ENCODE peak calls at places on chromosomes 7 and 10, in five cellular contexts. X, Z, Q, E and T are unnamed samples.
A peak's percentile ranks its signal among the peaks of the same experiment; 100 is the strongest.

GRCh38 chr7:92633211-92633906 is 43.2 kb upstream of the FAM133B start:
- DNase-seq in E (no peak), X (peak; percentile 86), Z (peak; percentile 55), Q (no peak), T (no peak)

GRCh38 chr7:42991913-42992576 is 59.9 kb downstream of the MRPL32 start:
- DNase-seq in E (no peak), X (no peak), Z (no peak), Q (no peak), T (no peak)

GRCh38 chr10:70672993-70673928 is 955 bp downstream of the ADAMTS14 start:
- DNase-seq in Q (no peak), Z (peak; percentile 26), E (no peak), X (peak; percentile 94), T (no peak)

GRCh38 chr7:105429746-105430612 is 41.3 kb upstream of the SRPK2 start:
- DNase-seq in E (no peak), Z (peak; percentile 48), Q (no peak), X (peak; percentile 70), T (no peak)

GRCh38 chr10:112735041-112735690 is 214.9 kb upstream of the TCF7L2 start:
- DNase-seq in Q (no peak), Z (no peak), E (no peak), X (peak; percentile 64), T (no peak)

GRCh38 chr7:13050703-13051102 is 363.3 kb downstream of the ARL4A start:
- DNase-seq in Q (no peak), Z (no peak), X (peak; percentile 71), E (no peak), T (no peak)

GRCh38 chr7:18445916-18446520 is 49.5 kb upstream of the HDAC9 start:
- DNase-seq in E (no peak), Z (no peak), Q (no peak), X (peak; percentile 1), T (no peak)

GRCh38 chr7:16271990-16272665 is 149.2 kb downstream of the CRPPA start:
- DNase-seq in Z (no peak), E (no peak), Q (no peak), X (no peak), T (no peak)

GRCh38 chr10:90621577-90621976 is 236.3 kb downstream of the HTR7 start:
- DNase-seq in Z (peak; percentile 43), Q (no peak), E (no peak), X (peak; percentile 29), T (no peak)

GRCh38 chr10:88819290-88819689 is 16.8 kb downstream of the LIPM start:
- DNase-seq in Z (no peak), Q (no peak), E (no peak), X (no peak), T (no peak)

GRCh38 chr7:64882341-64883112 is 20.5 kb upstream of the ZNF273 start:
- DNase-seq in X (no peak), E (peak; percentile 54), Q (no peak), Z (no peak), T (peak; percentile 58)

GRCh38 chr7:64884913-64885370 is 18.1 kb upstream of the ZNF273 start:
- DNase-seq in Z (no peak), X (no peak), Q (no peak), E (no peak), T (no peak)

GRCh38 chr7:64884085-64884912 is 18.8 kb upstream of the ZNF273 start:
- DNase-seq in E (no peak), Q (no peak), Z (no peak), X (no peak), T (no peak)

GRCh38 chr7:64881461-64882287 is 21.4 kb upstream of the ZNF273 start:
- DNase-seq in Z (no peak), E (no peak), Q (no peak), X (no peak), T (no peak)

GRCh38 chr7:64883113-64883905 is 19.8 kb upstream of the ZNF273 start:
- DNase-seq in Q (no peak), X (no peak), Z (no peak), E (no peak), T (no peak)
- H3K4me3 ChIP-seq in Q (peak overlapping the region; percentile 78), X (peak overlapping the region; percentile 83), Z (no peak overlapping the region), E (peak overlapping the region; percentile 8), T (peak overlapping the region; percentile 61)

GRCh38 chr10:24650669-24651391 is 72.9 kb downstream of the ARHGAP21 start:
- DNase-seq in Q (no peak), X (no peak), Z (no peak), E (no peak), T (no peak)

GRCh38 chr10:24652381-24652957 is 71.2 kb downstream of the ARHGAP21 start:
- DNase-seq in Z (no peak), Q (no peak), X (no peak), E (no peak), T (no peak)

GRCh38 chr10:24651923-24652322 is 71.8 kb downstream of the ARHGAP21 start:
- DNase-seq in Z (no peak), E (no peak), Q (no peak), X (no peak), T (no peak)
- H3K4me1 ChIP-seq in Z (no peaks in the 10 kb centered on the region), E (no peaks in the 10 kb centered on the region), Q (peaks cover 39% of the 10 kb centered on the region), X (peaks cover 16% of the 10 kb centered on the region), T (peaks cover 28% of the 10 kb centered on the region)

GRCh38 chr7:27103489-27104226 is 1.2 kb upstream of the HOXA2 start:
- DNase-seq in Z (no peak), X (no peak), E (no peak), Q (no peak), T (no peak)

GRCh38 chr7:27101188-27101905 is 1.1 kb downstream of the HOXA2 start:
- DNase-seq in Z (no peak), Q (no peak), E (no peak), X (no peak), T (no peak)

GRCh38 chr7:27104244-27105149 is 2.0 kb upstream of the HOXA2 start:
- DNase-seq in Q (no peak), E (no peak), Z (no peak), X (no peak), T (no peak)

GRCh38 chr7:27101906-27102577 is 441 bp downstream of the HOXA2 start:
- DNase-seq in Q (no peak), Z (no peak), E (no peak), X (no peak), T (no peak)

GRCh38 chr7:27102578-27103442 is at the start of gene HOXA2:
- DNase-seq in Q (no peak), X (no peak), Z (no peak), E (no peak), T (no peak)
- H3K4me3 ChIP-seq in Q (peak within 1 kb of the TSS; percentile 99), X (peak within 1 kb of the TSS; percentile 66), Z (no peak within 1 kb of the TSS), E (no peak within 1 kb of the TSS), T (peak within 1 kb of the TSS; percentile 26)

DNA sequence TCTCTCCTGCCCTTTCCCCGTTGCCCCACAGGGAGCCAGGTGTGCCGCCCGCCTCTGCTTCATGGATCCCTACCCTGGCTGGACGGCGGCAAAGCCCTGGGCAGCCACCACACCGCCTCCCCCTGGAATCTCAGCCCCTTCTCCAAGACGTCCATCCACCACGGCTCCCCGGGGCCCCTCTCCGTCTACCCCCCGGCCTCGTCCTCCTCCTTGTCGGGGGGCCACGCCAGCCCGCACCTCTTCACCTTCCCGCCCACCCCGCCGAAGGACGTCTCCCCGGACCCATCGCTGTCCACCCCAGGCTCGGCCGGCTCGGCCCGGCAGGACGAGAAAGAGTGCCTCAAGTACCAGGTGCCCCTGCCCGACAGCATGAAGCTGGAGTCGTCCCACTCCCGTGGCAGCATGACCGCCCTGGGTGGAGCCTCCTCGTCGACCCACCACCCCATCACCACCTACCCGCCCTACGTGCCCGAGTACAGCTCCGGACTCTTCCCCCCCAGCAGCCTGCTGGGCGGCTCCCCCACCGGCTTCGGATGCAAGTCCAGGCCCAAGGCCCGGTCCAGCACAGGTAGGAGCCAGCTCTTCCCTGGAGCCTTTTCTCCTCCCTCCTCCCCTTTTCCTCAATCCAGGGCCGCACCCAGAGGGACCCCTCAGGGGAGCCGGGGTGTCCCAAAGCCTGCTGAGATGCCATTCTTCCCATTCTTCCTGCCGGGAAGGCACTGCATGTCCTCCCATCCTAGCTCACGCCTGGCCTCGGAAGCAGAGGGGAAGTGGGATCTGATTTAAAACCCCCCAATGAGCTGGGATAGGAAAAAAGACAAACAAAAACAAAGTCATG is 4.0 kb downstream of the GATA3 start:
- DNase-seq in E (no peak), Z (no peak), Q (no peak), X (no peak), T (no peak)
- H3K4me1 ChIP-seq in E (no peaks in the 10 kb centered on the region), Z (peaks cover 19% of the 10 kb centered on the region), Q (peaks cover 16% of the 10 kb centered on the region), X (peaks cover 4% of the 10 kb centered on the region), T (peaks cover 5% of the 10 kb centered on the region)

DNA sequence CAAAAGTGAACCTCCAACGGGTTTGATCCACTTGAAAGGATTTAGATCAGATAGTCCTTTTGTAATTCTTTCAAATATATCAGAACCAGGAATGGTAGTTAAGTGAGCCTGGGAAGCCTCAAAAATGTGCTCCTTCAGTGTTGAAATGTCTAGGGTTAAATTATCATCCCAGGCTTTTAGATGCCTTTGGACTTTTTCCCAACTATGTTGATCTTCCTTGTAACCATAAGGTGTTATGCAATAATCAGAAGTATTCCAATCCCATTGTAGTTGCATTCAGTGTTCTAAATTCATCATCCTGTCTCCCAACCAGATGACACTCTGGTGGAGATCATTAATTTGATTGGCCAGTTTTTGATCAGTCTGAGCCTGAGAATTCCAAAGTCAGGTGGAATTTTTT is 35.0 kb upstream of the AKR1C2 start:
- DNase-seq in E (no peak), Q (no peak), Z (no peak), X (no peak), T (no peak)
- H3K4me3 ChIP-seq in E (no peak overlapping the region), Q (no peak overlapping the region), Z (no peak overlapping the region), X (no peak overlapping the region), T (no peak overlapping the region)

DNA sequence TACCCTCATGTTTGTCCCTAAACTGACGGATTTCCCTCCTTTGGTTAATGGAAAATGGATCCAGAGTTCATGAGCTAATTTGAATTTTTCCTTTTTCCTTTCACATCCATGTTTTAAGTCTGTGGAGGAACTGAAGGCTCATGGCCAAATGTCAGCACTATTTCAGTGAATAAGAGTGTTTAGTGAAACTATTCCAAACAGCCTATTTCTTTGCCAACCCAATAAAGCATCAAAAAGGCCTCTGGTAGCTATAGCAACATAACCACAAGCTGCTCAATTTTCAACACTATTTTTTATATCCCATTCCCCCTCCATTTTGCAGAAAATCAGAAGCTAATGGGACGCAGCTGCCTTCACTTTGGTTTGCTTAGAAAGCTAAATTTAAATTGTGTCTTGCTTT is 1454.1 kb downstream of the GATA3 start:
- DNase-seq in Z (no peak), Q (no peak), E (no peak), X (no peak), T (no peak)
- H3K4me1 ChIP-seq in Z (no peaks in the 10 kb centered on the region), Q (no peaks in the 10 kb centered on the region), E (no peaks in the 10 kb centered on the region), X (no peaks in the 10 kb centered on the region), T (no peaks in the 10 kb centered on the region)

GRCh38 chr10:87819274-87819585 is 1.2 kb upstream of the ATAD1 start:
- DNase-seq in X (no peak), Z (no peak), Q (no peak), E (no peak), T (no peak)
- H3K4me3 ChIP-seq in X (no peak overlapping the region), Z (no peak overlapping the region), Q (no peak overlapping the region), E (no peak overlapping the region), T (no peak overlapping the region)